ENCODE peak calls at places on chromosomes 4 and X, in nine cellular contexts. H is fibroblast of lung, C is prostate gland, O is cardiac muscle cell, J is fibroblast of villous mesenchyme, I is tibial artery, X is thyroid gland, D is HL-60, M is colonic mucosa. P is an unnamed sample.

GRCh38 chrX:20317873-20318272 is 51.2 kb upstream of the RPS6KA3 start:
- DNase-seq in O (peak), C (no peak), D (peak), X (peak), H (no peak), M (no peak), J (peak), I (no peak), P (no peak)

GRCh38 chrX:15242899-15243555 is 26.9 kb downstream of the ASB9 start:
- DNase-seq in D (peak), J (peak), O (peak), H (peak), C (peak), I (no peak), X (peak), M (peak), P (no peak)

GRCh38 chr4:858136-858535 is 32.2 kb upstream of the CPLX1 start:
- DNase-seq in I (no peak), H (no peak), X (no peak), O (no peak), M (no peak), C (no peak), J (no peak), D (no peak), P (peak)

GRCh38 chrX:22159071-22159470 is 113.6 kb upstream of the CBLL2 start:
- DNase-seq in O (peak), X (no peak), C (no peak), J (peak), D (no peak), M (no peak), H (peak), I (no peak), P (no peak)

GRCh38 chr4:2537011-2537830 is 774 bp downstream of the FAM193A start:
- DNase-seq in C (peak), J (peak), D (peak), M (peak), X (peak), I (peak), O (peak), H (peak), P (peak)

GRCh38 chrX:11899091-11899490 is 141.1 kb downstream of the MSL3 start:
- DNase-seq in D (no peak), O (peak), C (no peak), M (no peak), H (peak), I (no peak), J (peak), X (no peak), P (no peak)

GRCh38 chrX:40897768-40898167 is 162.4 kb upstream of the MED14 start:
- DNase-seq in O (no peak), C (no peak), X (peak), I (no peak), J (no peak), H (no peak), M (no peak), D (no peak), P (no peak)

GRCh38 chrX:72621163-72621562 is 48.5 kb upstream of the HDAC8 start:
- DNase-seq in J (no peak), O (no peak), X (no peak), D (no peak), M (no peak), H (no peak), I (no peak), C (no peak), P (no peak)

GRCh38 chrX:33252306-33252825 is 41.0 kb upstream of the DMD start:
- DNase-seq in O (no peak), H (peak), M (no peak), D (no peak), C (no peak), J (no peak), I (no peak), X (no peak), P (no peak)

GRCh38 chr4:156053174-156053573 is 99.5 kb upstream of the CTSO start:
- DNase-seq in X (no peak), D (no peak), O (no peak), I (no peak), C (no peak), H (no peak), M (no peak), J (no peak), P (no peak)

GRCh38 chr4:76198411-76199237 is 15.0 kb downstream of the SCARB2 start:
- DNase-seq in M (peak), X (peak), J (peak), I (peak), C (peak), O (peak), H (peak), D (peak), P (peak)

GRCh38 chr4:10593130-10593529 is 91.4 kb downstream of the CLNK start:
- DNase-seq in H (no peak), C (no peak), J (no peak), I (no peak), X (no peak), D (no peak), M (no peak), O (no peak), P (no peak)

GRCh38 chr4:176444741-176445140 is 125.0 kb downstream of the SPCS3 start:
- DNase-seq in C (no peak), J (no peak), H (peak), I (no peak), D (no peak), X (no peak), M (no peak), O (peak), P (no peak)

GRCh38 chrX:9341305-9342201 is 123.3 kb upstream of the TBL1X start:
- DNase-seq in I (peak), M (peak), C (no peak), D (peak), H (peak), J (peak), X (peak), O (peak), P (peak)
- TF ChIP-seq CTCF in I (no peak), M (no peak), C (no peak), D (no peak), H (no peak), J (no peak), X (no peak), O (no peak), P (no peak)

DNA sequence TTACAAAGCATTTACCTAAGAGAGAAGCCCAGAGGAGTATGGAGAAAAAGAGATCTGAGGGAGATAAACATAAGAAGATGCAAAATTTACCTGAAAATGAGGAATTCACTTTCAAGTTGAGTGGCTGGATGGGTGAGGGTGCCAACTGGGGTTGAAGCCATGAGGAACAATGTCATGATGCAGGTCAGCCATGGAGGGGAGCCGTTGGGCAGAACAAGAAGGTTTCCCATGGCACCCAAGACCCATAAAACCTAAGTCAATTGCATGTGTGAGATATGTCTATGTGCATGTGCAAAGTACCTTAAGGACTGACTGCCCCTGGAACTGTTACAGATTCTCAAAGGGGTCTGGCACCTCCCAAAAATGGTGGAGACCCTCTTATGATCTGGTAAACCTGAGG is 46.6 kb upstream of the PRRG1 start:
- DNase-seq in I (no peak), H (peak), O (peak), D (no peak), J (peak), M (no peak), C (no peak), X (peak), P (no peak)
- TF ChIP-seq CTCF in I (peak), H (peak), O (peak), D (no peak), J (peak), M (no peak), C (no peak), X (no peak), P (no peak)

GRCh38 chr4:38040619-38041018 is 80.4 kb downstream of the PTTG2 start:
- DNase-seq in D (no peak), M (no peak), X (no peak), O (no peak), C (no peak), J (no peak), H (no peak), I (no peak), P (no peak)
- TF ChIP-seq CTCF in D (no peak), M (no peak), X (no peak), O (no peak), C (no peak), J (no peak), H (no peak), I (no peak), P (no peak)

GRCh38 chrX:88135735-88136134 is 611.3 kb upstream of the CPXCR1 start:
- DNase-seq in X (no peak), I (no peak), M (no peak), C (no peak), O (peak), H (no peak), J (no peak), D (no peak), P (no peak)
- TF ChIP-seq CTCF in X (no peak), I (no peak), M (no peak), C (no peak), O (no peak), H (no peak), J (no peak), D (no peak), P (no peak)

P was measured in CD14-positive monocyte.